ENCODE peak calls at places on chromosomes 11 and 22, in eight cellular contexts. One of them, this sample, is unnamed.

GRCh38 chr11:4134844-4135243 is 40.2 kb downstream of the RRM1 start:
- DNase-seq in upper lobe of left lung: no peak
- DNase-seq in SK-N-SH: no peak
- DNase-seq in HepG2: peak
- DNase-seq in sigmoid colon: no peak
- DNase-seq in suprapubic skin: no peak
- DNase-seq in transverse colon: no peak
- DNase-seq in esophagus muscularis mucosa: no peak
- DNase-seq in this sample: no peak

GRCh38 chr11:113817626-113818025 is 38.0 kb downstream of the CLDN25 start:
- DNase-seq in esophagus muscularis mucosa: no peak
- DNase-seq in sigmoid colon: no peak
- DNase-seq in upper lobe of left lung: no peak
- DNase-seq in transverse colon: no peak
- DNase-seq in suprapubic skin: no peak
- DNase-seq in HepG2: no peak
- DNase-seq in SK-N-SH: no peak
- DNase-seq in this sample: no peak

GRCh38 chr11:99080154-99080553 is 59.4 kb downstream of the CNTN5 start:
- DNase-seq in transverse colon: no peak
- DNase-seq in HepG2: no peak
- DNase-seq in SK-N-SH: no peak
- DNase-seq in esophagus muscularis mucosa: no peak
- DNase-seq in sigmoid colon: no peak
- DNase-seq in upper lobe of left lung: no peak
- DNase-seq in suprapubic skin: no peak
- DNase-seq in this sample: no peak

GRCh38 chr11:61057615-61058014 is 44.7 kb upstream of the CD5 start:
- DNase-seq in SK-N-SH: no peak
- DNase-seq in transverse colon: no peak
- DNase-seq in HepG2: no peak
- DNase-seq in esophagus muscularis mucosa: no peak
- DNase-seq in upper lobe of left lung: no peak
- DNase-seq in sigmoid colon: peak
- DNase-seq in suprapubic skin: no peak
- DNase-seq in this sample: no peak

GRCh38 chr11:57444362-57445074 is 15.8 kb upstream of the RTN4RL2 start:
- DNase-seq in transverse colon: no peak
- DNase-seq in esophagus muscularis mucosa: no peak
- DNase-seq in SK-N-SH: no peak
- DNase-seq in sigmoid colon: no peak
- DNase-seq in suprapubic skin: no peak
- DNase-seq in upper lobe of left lung: no peak
- DNase-seq in HepG2: no peak
- DNase-seq in this sample: no peak

GRCh38 chr11:104127828-104128227 is 36.1 kb downstream of the PDGFD start:
- DNase-seq in suprapubic skin: no peak
- DNase-seq in HepG2: no peak
- DNase-seq in esophagus muscularis mucosa: no peak
- DNase-seq in SK-N-SH: no peak
- DNase-seq in sigmoid colon: no peak
- DNase-seq in transverse colon: no peak
- DNase-seq in upper lobe of left lung: no peak
- DNase-seq in this sample: no peak

GRCh38 chr22:38632528-38632927 is 23.7 kb downstream of the FAM227A start:
- DNase-seq in transverse colon: no peak
- DNase-seq in SK-N-SH: no peak
- DNase-seq in sigmoid colon: no peak
- DNase-seq in esophagus muscularis mucosa: no peak
- DNase-seq in suprapubic skin: no peak
- DNase-seq in HepG2: no peak
- DNase-seq in upper lobe of left lung: no peak
- DNase-seq in this sample: no peak

GRCh38 chr11:26715133-26715532 is 6.7 kb downstream of the SLC5A12 start:
- DNase-seq in upper lobe of left lung: no peak
- DNase-seq in transverse colon: no peak
- DNase-seq in esophagus muscularis mucosa: no peak
- DNase-seq in SK-N-SH: no peak
- DNase-seq in HepG2: no peak
- DNase-seq in suprapubic skin: no peak
- DNase-seq in sigmoid colon: no peak
- DNase-seq in this sample: no peak

GRCh38 chr22:26106412-26106811 is 62.9 kb upstream of the SEZ6L start:
- DNase-seq in upper lobe of left lung: no peak
- DNase-seq in esophagus muscularis mucosa: no peak
- DNase-seq in transverse colon: no peak
- DNase-seq in sigmoid colon: no peak
- DNase-seq in SK-N-SH: peak
- DNase-seq in HepG2: no peak
- DNase-seq in suprapubic skin: no peak
- DNase-seq in this sample: no peak

GRCh38 chr22:44926491-44927415 is 83.1 kb downstream of the PHF21B start:
- DNase-seq in HepG2: no peak
- DNase-seq in esophagus muscularis mucosa: no peak
- DNase-seq in transverse colon: no peak
- DNase-seq in sigmoid colon: peak
- DNase-seq in SK-N-SH: no peak
- DNase-seq in upper lobe of left lung: no peak
- DNase-seq in suprapubic skin: no peak
- DNase-seq in this sample: no peak

GRCh38 chr11:76783901-76784813 is 1.0 kb downstream of the TSKU start:
- DNase-seq in suprapubic skin: peak
- DNase-seq in HepG2: peak
- DNase-seq in esophagus muscularis mucosa: no peak
- DNase-seq in sigmoid colon: peak
- DNase-seq in transverse colon: peak
- DNase-seq in SK-N-SH: peak
- DNase-seq in upper lobe of left lung: peak
- DNase-seq in this sample: peak

GRCh38 chr11:2811206-2812091 is 74.1 kb downstream of the CDKN1C start:
- DNase-seq in HepG2: no peak
- DNase-seq in transverse colon: no peak
- DNase-seq in sigmoid colon: no peak
- DNase-seq in suprapubic skin: no peak
- DNase-seq in esophagus muscularis mucosa: no peak
- DNase-seq in SK-N-SH: no peak
- DNase-seq in upper lobe of left lung: peak
- DNase-seq in this sample: no peak

GRCh38 chr11:705646-706438 is at the start of gene EPS8L2:
- DNase-seq in SK-N-SH: peak
- DNase-seq in transverse colon: peak
- DNase-seq in sigmoid colon: peak
- DNase-seq in HepG2: no peak
- DNase-seq in upper lobe of left lung: peak
- DNase-seq in suprapubic skin: peak
- DNase-seq in esophagus muscularis mucosa: no peak
- DNase-seq in this sample: peak

GRCh38 chr11:115990004-115990447 is 485.8 kb upstream of the CADM1 start:
- DNase-seq in sigmoid colon: no peak
- DNase-seq in upper lobe of left lung: peak
- DNase-seq in suprapubic skin: no peak
- DNase-seq in transverse colon: peak
- DNase-seq in SK-N-SH: peak
- DNase-seq in HepG2: no peak
- DNase-seq in esophagus muscularis mucosa: peak
- DNase-seq in this sample: no peak

GRCh38 chr11:75079546-75079945 is 17.1 kb downstream of the OR2AT4 start:
- DNase-seq in sigmoid colon: no peak
- DNase-seq in suprapubic skin: no peak
- DNase-seq in upper lobe of left lung: no peak
- DNase-seq in HepG2: no peak
- DNase-seq in esophagus muscularis mucosa: no peak
- DNase-seq in transverse colon: no peak
- DNase-seq in SK-N-SH: no peak
- DNase-seq in this sample: no peak

GRCh38 chr11:117443269-117444186 is 115.9 kb downstream of the CEP164 start:
- DNase-seq in suprapubic skin: no peak
- DNase-seq in esophagus muscularis mucosa: no peak
- DNase-seq in HepG2: peak
- DNase-seq in sigmoid colon: peak
- DNase-seq in SK-N-SH: peak
- DNase-seq in transverse colon: peak
- DNase-seq in upper lobe of left lung: no peak
- DNase-seq in this sample: peak

GRCh38 chr11:76610871-76611475 is 59.6 kb downstream of the LRRC32 start:
- DNase-seq in HepG2: no peak
- DNase-seq in sigmoid colon: peak
- DNase-seq in esophagus muscularis mucosa: no peak
- DNase-seq in SK-N-SH: peak
- DNase-seq in upper lobe of left lung: no peak
- DNase-seq in suprapubic skin: peak
- DNase-seq in transverse colon: no peak
- DNase-seq in this sample: no peak

DNA sequence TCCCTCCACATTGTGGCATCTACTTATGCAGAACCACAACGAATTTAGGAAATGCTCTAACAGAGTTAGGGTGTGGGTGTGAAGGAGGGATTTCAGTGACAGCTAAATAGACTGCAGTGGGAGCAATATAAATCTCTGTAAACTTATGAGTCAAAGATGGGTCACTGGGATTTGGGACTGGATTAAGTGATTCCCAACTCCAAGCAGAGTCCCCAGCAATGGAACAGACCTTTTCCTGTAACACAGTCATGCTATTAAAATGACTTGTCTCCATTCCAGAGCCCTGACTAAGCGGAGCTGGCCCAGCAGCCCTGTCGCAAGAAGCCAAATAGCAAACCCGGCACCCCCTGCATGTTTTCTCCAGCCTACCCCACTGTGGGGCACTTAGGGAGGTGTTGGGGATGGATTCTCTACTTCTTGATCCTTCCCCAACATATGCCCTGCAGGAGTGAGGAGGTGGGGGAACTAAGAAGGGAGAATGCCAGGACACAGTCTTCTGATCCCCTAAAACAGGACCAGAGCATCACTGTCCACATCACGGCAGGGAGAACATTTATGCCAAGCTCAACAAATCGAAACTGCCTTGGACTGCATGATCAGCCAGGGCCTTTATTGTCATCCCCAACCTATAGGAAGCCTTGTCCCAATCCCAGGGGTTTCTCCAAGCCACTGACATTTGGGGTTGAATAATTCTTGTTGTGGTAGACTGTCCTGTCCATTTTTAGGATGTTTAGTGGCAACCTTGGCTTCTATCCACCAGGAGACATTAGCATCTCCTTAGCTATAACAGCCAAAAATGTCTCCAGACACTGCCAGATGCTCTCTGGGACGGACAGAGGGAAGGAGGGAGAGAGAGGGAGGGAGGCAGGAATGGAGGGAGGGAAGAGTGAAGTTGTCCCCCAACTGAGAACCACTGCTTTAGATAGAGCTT is 36.9 kb downstream of the RPL27A start:
- DNase-seq in HepG2: peak
- DNase-seq in sigmoid colon: peak
- DNase-seq in transverse colon: peak
- DNase-seq in upper lobe of left lung: no peak
- DNase-seq in suprapubic skin: no peak
- DNase-seq in SK-N-SH: no peak
- DNase-seq in esophagus muscularis mucosa: peak
- DNase-seq in this sample: no peak
- TF ChIP-seq POLR2AphosphoS5 in HepG2: no peak
- TF ChIP-seq POLR2AphosphoS5 in sigmoid colon: peak
- TF ChIP-seq POLR2AphosphoS5 in transverse colon: peak
- TF ChIP-seq POLR2AphosphoS5 in upper lobe of left lung: peak
- TF ChIP-seq POLR2AphosphoS5 in suprapubic skin: no peak
- TF ChIP-seq POLR2AphosphoS5 in SK-N-SH: peak
- TF ChIP-seq POLR2AphosphoS5 in esophagus muscularis mucosa: peak
- TF ChIP-seq POLR2AphosphoS5 in this sample: peak

DNA sequence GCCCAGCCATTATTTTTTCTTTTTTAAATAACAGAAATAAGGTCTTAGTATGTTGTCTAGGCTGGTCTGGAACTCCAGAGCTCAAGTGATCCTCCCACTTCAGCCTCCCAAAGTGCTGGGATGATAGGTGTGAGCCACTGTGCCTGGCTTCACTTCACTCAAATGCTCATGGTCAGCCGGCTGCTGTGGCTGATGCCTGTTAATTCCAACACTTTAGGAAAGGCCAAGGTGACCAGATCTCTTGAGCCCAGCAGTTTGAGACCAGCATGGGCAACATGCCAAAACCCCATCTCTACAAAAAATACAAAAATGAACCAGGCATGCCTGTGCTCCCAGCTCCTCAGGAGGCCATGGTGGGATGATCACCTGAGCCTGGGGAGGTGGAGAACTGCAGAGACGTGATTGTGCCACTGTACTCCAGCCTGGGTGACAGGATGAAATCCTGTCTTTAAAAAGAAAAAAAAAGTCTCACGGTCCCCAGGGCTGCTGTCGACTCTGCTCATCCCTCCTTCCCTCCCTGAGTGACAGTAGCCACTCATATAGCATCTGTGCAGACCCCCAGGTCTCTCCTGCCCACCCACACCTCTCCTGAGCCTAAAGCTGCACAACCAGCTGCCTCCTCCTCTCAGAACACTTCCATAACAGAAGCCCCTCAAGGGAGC is 3.6 kb downstream of the YDJC start:
- DNase-seq in transverse colon: no peak
- DNase-seq in upper lobe of left lung: no peak
- DNase-seq in HepG2: no peak
- DNase-seq in suprapubic skin: no peak
- DNase-seq in sigmoid colon: no peak
- DNase-seq in esophagus muscularis mucosa: no peak
- DNase-seq in SK-N-SH: no peak
- DNase-seq in this sample: no peak
- H3K27ac ChIP-seq in transverse colon: no peak
- H3K27ac ChIP-seq in upper lobe of left lung: no peak
- H3K27ac ChIP-seq in HepG2: no peak
- H3K27ac ChIP-seq in suprapubic skin: no peak
- H3K27ac ChIP-seq in sigmoid colon: no peak
- H3K27ac ChIP-seq in esophagus muscularis mucosa: no peak
- H3K27ac ChIP-seq in SK-N-SH: no peak
- H3K27ac ChIP-seq in this sample: no peak

GRCh38 chr11:125376117-125376516 is 119.9 kb downstream of the FEZ1 start:
- DNase-seq in suprapubic skin: no peak
- DNase-seq in upper lobe of left lung: no peak
- DNase-seq in transverse colon: no peak
- DNase-seq in sigmoid colon: peak
- DNase-seq in SK-N-SH: no peak
- DNase-seq in esophagus muscularis mucosa: peak
- DNase-seq in HepG2: no peak
- DNase-seq in this sample: peak
- TF ChIP-seq EP300 in suprapubic skin: no peak
- TF ChIP-seq EP300 in upper lobe of left lung: no peak
- TF ChIP-seq EP300 in transverse colon: no peak
- TF ChIP-seq EP300 in sigmoid colon: no peak
- TF ChIP-seq EP300 in SK-N-SH: no peak
- TF ChIP-seq EP300 in esophagus muscularis mucosa: no peak
- TF ChIP-seq EP300 in HepG2: no peak
- TF ChIP-seq EP300 in this sample: no peak

DNA sequence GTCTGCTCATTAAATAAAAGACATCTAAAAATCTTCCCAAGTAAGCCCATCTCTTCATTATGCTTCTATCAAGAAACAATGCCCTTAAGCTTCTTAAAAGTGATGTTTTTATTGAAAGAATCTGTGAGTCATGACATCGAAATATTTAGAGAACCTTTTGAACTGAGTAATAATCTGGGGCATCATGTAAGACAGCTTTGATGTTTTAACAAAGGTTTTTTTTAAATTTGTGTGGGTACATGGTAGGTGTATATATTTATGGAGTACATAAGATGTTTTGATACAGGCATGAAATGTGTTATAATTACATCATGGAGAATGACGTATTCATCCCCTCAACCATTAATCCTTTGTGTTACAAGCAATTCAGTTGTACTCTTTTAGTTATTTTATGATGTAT is 46.8 kb downstream of the PLAAT5 start:
- DNase-seq in esophagus muscularis mucosa: no peak
- DNase-seq in upper lobe of left lung: no peak
- DNase-seq in transverse colon: no peak
- DNase-seq in sigmoid colon: no peak
- DNase-seq in HepG2: no peak
- DNase-seq in suprapubic skin: no peak
- DNase-seq in SK-N-SH: no peak
- DNase-seq in this sample: no peak
- TF ChIP-seq POLR2AphosphoS5 in esophagus muscularis mucosa: no peak
- TF ChIP-seq POLR2AphosphoS5 in upper lobe of left lung: no peak
- TF ChIP-seq POLR2AphosphoS5 in transverse colon: no peak
- TF ChIP-seq POLR2AphosphoS5 in sigmoid colon: no peak
- TF ChIP-seq POLR2AphosphoS5 in HepG2: no peak
- TF ChIP-seq POLR2AphosphoS5 in suprapubic skin: no peak
- TF ChIP-seq POLR2AphosphoS5 in SK-N-SH: no peak
- TF ChIP-seq POLR2AphosphoS5 in this sample: no peak

This sample was measured in stomach.